ENCODE peak calls at places on chromosomes 2 and 18, in five cellular contexts. One of them, this sample, is unnamed.

GRCh38 chr2:180573951-180574350 is 406.5 kb upstream of the UBE2E3 start:
- DNase-seq in NCI-H1092: no peak
- DNase-seq in astrocyte of the cerebellum: peak
- DNase-seq in NCI-H446: no peak
- DNase-seq in HEK293T: no peak
- DNase-seq in this sample: no peak

GRCh38 chr2:128076461-128077106 is 14.4 kb upstream of the UGGT1 start:
- DNase-seq in NCI-H1092: no peak
- DNase-seq in astrocyte of the cerebellum: no peak
- DNase-seq in NCI-H446: no peak
- DNase-seq in HEK293T: no peak
- DNase-seq in this sample: no peak

GRCh38 chr2:96144481-96145027 is 686 bp downstream of the DUSP2 start:
- DNase-seq in NCI-H1092: no peak
- DNase-seq in astrocyte of the cerebellum: no peak
- DNase-seq in NCI-H446: no peak
- DNase-seq in HEK293T: no peak
- DNase-seq in this sample: no peak

GRCh38 chr2:105644174-105644980 is 100.3 kb upstream of the NCK2 start:
- DNase-seq in NCI-H1092: no peak
- DNase-seq in astrocyte of the cerebellum: no peak
- DNase-seq in NCI-H446: peak
- DNase-seq in HEK293T: no peak
- DNase-seq in this sample: no peak

GRCh38 chr18:67094123-67094522 is 422.4 kb downstream of the DSEL start:
- DNase-seq in NCI-H1092: no peak
- DNase-seq in astrocyte of the cerebellum: no peak
- DNase-seq in NCI-H446: no peak
- DNase-seq in HEK293T: no peak
- DNase-seq in this sample: no peak

GRCh38 chr2:148459300-148459891 is 185.2 kb upstream of the EPC2 start:
- DNase-seq in NCI-H1092: no peak
- DNase-seq in astrocyte of the cerebellum: no peak
- DNase-seq in NCI-H446: no peak
- DNase-seq in HEK293T: no peak
- DNase-seq in this sample: no peak

GRCh38 chr2:1518891-1519530 is 105.7 kb downstream of the TPO start:
- DNase-seq in NCI-H1092: no peak
- DNase-seq in astrocyte of the cerebellum: no peak
- DNase-seq in NCI-H446: no peak
- DNase-seq in HEK293T: no peak
- DNase-seq in this sample: no peak

GRCh38 chr18:7760967-7761946 is 194.1 kb downstream of the PTPRM start:
- DNase-seq in NCI-H1092: no peak
- DNase-seq in astrocyte of the cerebellum: peak
- DNase-seq in NCI-H446: no peak
- DNase-seq in HEK293T: no peak
- DNase-seq in this sample: no peak

GRCh38 chr2:129903586-129904425 is 75.7 kb upstream of the RAB6C start:
- DNase-seq in NCI-H1092: no peak
- DNase-seq in astrocyte of the cerebellum: no peak
- DNase-seq in NCI-H446: no peak
- DNase-seq in HEK293T: no peak
- DNase-seq in this sample: peak

GRCh38 chr2:201150454-201151020 is 32.4 kb upstream of the CASP10 start:
- DNase-seq in NCI-H1092: no peak
- DNase-seq in astrocyte of the cerebellum: no peak
- DNase-seq in NCI-H446: no peak
- DNase-seq in HEK293T: no peak
- DNase-seq in this sample: no peak

GRCh38 chr2:203722411-203722810 is 16.0 kb downstream of the CD28 start:
- DNase-seq in NCI-H1092: no peak
- DNase-seq in astrocyte of the cerebellum: no peak
- DNase-seq in NCI-H446: no peak
- DNase-seq in HEK293T: no peak
- DNase-seq in this sample: no peak

GRCh38 chr18:48673456-48674197 is 134.8 kb downstream of the CTIF start:
- DNase-seq in NCI-H1092: no peak
- DNase-seq in astrocyte of the cerebellum: no peak
- DNase-seq in NCI-H446: no peak
- DNase-seq in HEK293T: no peak
- DNase-seq in this sample: no peak

GRCh38 chr2:163157891-163158511 is 319.4 kb upstream of the KCNH7 start:
- DNase-seq in NCI-H1092: no peak
- DNase-seq in astrocyte of the cerebellum: peak
- DNase-seq in NCI-H446: no peak
- DNase-seq in HEK293T: no peak
- DNase-seq in this sample: no peak

GRCh38 chr2:222318712-222319575 is 20.1 kb upstream of the PAX3 start:
- DNase-seq in NCI-H1092: peak
- DNase-seq in astrocyte of the cerebellum: no peak
- DNase-seq in NCI-H446: no peak
- DNase-seq in HEK293T: peak
- DNase-seq in this sample: no peak

GRCh38 chr2:102436284-102436683 is 13.3 kb downstream of the IL18RAP start:
- DNase-seq in NCI-H1092: no peak
- DNase-seq in astrocyte of the cerebellum: peak
- DNase-seq in NCI-H446: no peak
- DNase-seq in HEK293T: no peak
- DNase-seq in this sample: no peak

GRCh38 chr2:237806334-237806733 is 7.8 kb downstream of the RBM44 start:
- DNase-seq in NCI-H1092: no peak
- DNase-seq in astrocyte of the cerebellum: peak
- DNase-seq in NCI-H446: no peak
- DNase-seq in HEK293T: no peak
- DNase-seq in this sample: no peak

GRCh38 chr18:10081477-10081876 is 167.7 kb downstream of the VAPA start:
- DNase-seq in NCI-H1092: no peak
- DNase-seq in astrocyte of the cerebellum: no peak
- DNase-seq in NCI-H446: no peak
- DNase-seq in HEK293T: no peak
- DNase-seq in this sample: no peak

GRCh38 chr2:203330434-203330833 is 2.2 kb downstream of the ABI2 start:
- DNase-seq in NCI-H1092: no peak
- DNase-seq in astrocyte of the cerebellum: no peak
- DNase-seq in NCI-H446: no peak
- DNase-seq in HEK293T: no peak
- DNase-seq in this sample: no peak

GRCh38 chr2:42195559-42195958 is 26.4 kb downstream of the EML4 start:
- DNase-seq in NCI-H1092: no peak
- DNase-seq in astrocyte of the cerebellum: peak
- DNase-seq in NCI-H446: no peak
- DNase-seq in HEK293T: no peak
- DNase-seq in this sample: no peak

GRCh38 chr2:69013837-69014796 is 1.1 kb downstream of the ANTXR1 start:
- DNase-seq in NCI-H1092: no peak
- DNase-seq in astrocyte of the cerebellum: no peak
- DNase-seq in NCI-H446: peak
- DNase-seq in HEK293T: peak
- DNase-seq in this sample: no peak

GRCh38 chr2:216548901-216549321 is 50.3 kb downstream of the RPL37A start:
- DNase-seq in NCI-H1092: no peak
- DNase-seq in astrocyte of the cerebellum: peak
- DNase-seq in NCI-H446: peak
- DNase-seq in HEK293T: no peak
- DNase-seq in this sample: no peak

GRCh38 chr2:8317419-8317818 is 364.4 kb upstream of the ID2 start:
- DNase-seq in NCI-H1092: no peak
- DNase-seq in astrocyte of the cerebellum: no peak
- DNase-seq in NCI-H446: no peak
- DNase-seq in HEK293T: no peak
- DNase-seq in this sample: no peak

GRCh38 chr2:62765619-62766376 is 60.3 kb downstream of the EHBP1 start:
- DNase-seq in NCI-H1092: no peak
- DNase-seq in astrocyte of the cerebellum: no peak
- DNase-seq in NCI-H446: no peak
- DNase-seq in HEK293T: no peak
- DNase-seq in this sample: no peak

GRCh38 chr18:51211552-51211951 is 14.1 kb upstream of the MEX3C start:
- DNase-seq in NCI-H1092: no peak
- DNase-seq in astrocyte of the cerebellum: peak
- DNase-seq in NCI-H446: no peak
- DNase-seq in HEK293T: no peak
- DNase-seq in this sample: peak

GRCh38 chr2:57597940-57598339 is 448.7 kb upstream of the VRK2 start:
- DNase-seq in NCI-H1092: no peak
- DNase-seq in astrocyte of the cerebellum: no peak
- DNase-seq in NCI-H446: no peak
- DNase-seq in HEK293T: no peak
- DNase-seq in this sample: no peak

GRCh38 chr2:206392118-206392517 is 51.2 kb upstream of the ADAM23 start:
- DNase-seq in NCI-H1092: no peak
- DNase-seq in astrocyte of the cerebellum: no peak
- DNase-seq in NCI-H446: peak
- DNase-seq in HEK293T: peak
- DNase-seq in this sample: no peak

GRCh38 chr18:74604774-74605173 is 7.1 kb downstream of the ZNF407 start:
- DNase-seq in NCI-H1092: no peak
- DNase-seq in astrocyte of the cerebellum: no peak
- DNase-seq in NCI-H446: no peak
- DNase-seq in HEK293T: no peak
- DNase-seq in this sample: no peak

GRCh38 chr2:122516775-122517174 is 761.3 kb downstream of the TSN start:
- DNase-seq in NCI-H1092: no peak
- DNase-seq in astrocyte of the cerebellum: no peak
- DNase-seq in NCI-H446: no peak
- DNase-seq in HEK293T: no peak
- DNase-seq in this sample: no peak

GRCh38 chr2:218577482-218578220 is 9.0 kb downstream of the CNOT9 start:
- DNase-seq in NCI-H1092: no peak
- DNase-seq in astrocyte of the cerebellum: no peak
- DNase-seq in NCI-H446: no peak
- DNase-seq in HEK293T: no peak
- DNase-seq in this sample: no peak

GRCh38 chr2:88950010-88950409 is 258.5 kb downstream of the RPIA start:
- DNase-seq in NCI-H1092: no peak
- DNase-seq in astrocyte of the cerebellum: no peak
- DNase-seq in NCI-H446: no peak
- DNase-seq in HEK293T: peak
- DNase-seq in this sample: no peak

GRCh38 chr2:235611337-235611736 is 117.5 kb downstream of the AGAP1 start:
- DNase-seq in NCI-H1092: no peak
- DNase-seq in astrocyte of the cerebellum: no peak
- DNase-seq in NCI-H446: no peak
- DNase-seq in HEK293T: no peak
- DNase-seq in this sample: no peak

This sample was measured in ascending aorta.